ENCODE peak calls at places on chromosomes 7 and 10, in five cellular contexts. N, K, E, H and I are unnamed samples.

GRCh38 chr7:4238861-4239260 is 443.2 kb upstream of the FOXK1 start:
- DNase-seq in N (no peak), K (peak), E (no peak), H (no peak), I (no peak)

GRCh38 chr7:128137096-128137655 is 103.9 kb upstream of the LEP start:
- DNase-seq in N (peak), K (no peak), E (no peak), H (no peak), I (no peak)

GRCh38 chr10:114684085-114684821 is 26.2 kb upstream of the ABLIM1 start:
- DNase-seq in N (peak), K (peak), E (no peak), H (no peak), I (no peak)

GRCh38 chr7:158802535-158803199 is 26.6 kb downstream of the ESYT2 start:
- DNase-seq in N (no peak), K (no peak), E (no peak), H (no peak), I (no peak)

GRCh38 chr7:121608785-121609184 is 212.7 kb upstream of the FAM3C start:
- DNase-seq in N (no peak), K (no peak), E (no peak), H (no peak), I (peak)

GRCh38 chr7:36683111-36683510 is 41.2 kb downstream of the AOAH start:
- DNase-seq in N (no peak), K (no peak), E (no peak), H (no peak), I (no peak)

GRCh38 chr10:77925410-77925794 is 1.2 kb downstream of the DLG5 start:
- DNase-seq in N (no peak), K (no peak), E (no peak), H (no peak), I (no peak)

GRCh38 chr7:101818699-101819071 is 1.3 kb downstream of the CUX1 start:
- DNase-seq in N (no peak), K (no peak), E (no peak), H (no peak), I (no peak)

GRCh38 chr7:69109131-69109740 is 489.0 kb upstream of the AUTS2 start:
- DNase-seq in N (no peak), K (no peak), E (no peak), H (no peak), I (no peak)

GRCh38 chr7:93921607-93922446 is at the start of gene GNG11:
- DNase-seq in N (peak), K (peak), E (peak), H (peak), I (peak)

GRCh38 chr7:154898973-154899855 is 103.7 kb downstream of the PAXIP1 start:
- DNase-seq in N (no peak), K (no peak), E (no peak), H (no peak), I (no peak)

GRCh38 chr7:13852281-13852968 is 137.0 kb downstream of the ETV1 start:
- DNase-seq in N (peak), K (no peak), E (no peak), H (no peak), I (no peak)

GRCh38 chr7:65238785-65239184 is 134.9 kb upstream of the ZNF92 start:
- DNase-seq in N (no peak), K (no peak), E (no peak), H (no peak), I (no peak)

GRCh38 chr10:30647089-30647488 is 17.5 kb upstream of the LYZL2 start:
- DNase-seq in N (no peak), K (no peak), E (no peak), H (no peak), I (no peak)

GRCh38 chr7:46208635-46209525 is 287.8 kb upstream of the IGFBP3 start:
- DNase-seq in N (no peak), K (no peak), E (no peak), H (no peak), I (no peak)

GRCh38 chr7:28017372-28017771 is 163.2 kb downstream of the JAZF1 start:
- DNase-seq in N (peak), K (no peak), E (peak), H (no peak), I (no peak)

GRCh38 chr7:25821225-25821624 is 330.8 kb upstream of the NFE2L3 start:
- DNase-seq in N (no peak), K (no peak), E (no peak), H (no peak), I (no peak)

GRCh38 chr7:118794419-118794818 is 569.9 kb downstream of the ANKRD7 start:
- DNase-seq in N (no peak), K (no peak), E (peak), H (no peak), I (no peak)

GRCh38 chr10:72080042-72081035 is 8.0 kb downstream of the SPOCK2 start:
- DNase-seq in N (no peak), K (no peak), E (no peak), H (no peak), I (no peak)

GRCh38 chr10:22681301-22681700 is 33.1 kb downstream of the PIP4K2A start:
- DNase-seq in N (no peak), K (no peak), E (no peak), H (no peak), I (no peak)

GRCh38 chr7:38222481-38223096 is 44.5 kb downstream of the STARD3NL start:
- DNase-seq in N (peak), K (no peak), E (peak), H (peak), I (no peak)

GRCh38 chr7:41608447-41608846 is 94.4 kb downstream of the INHBA start:
- DNase-seq in N (no peak), K (no peak), E (no peak), H (no peak), I (no peak)

GRCh38 chr7:5423844-5424688 is 432 bp upstream of the TNRC18 start:
- DNase-seq in N (peak), K (peak), E (peak), H (peak), I (peak)

GRCh38 chr7:92244803-92245486 is 769 bp downstream of the KRIT1 start:
- DNase-seq in N (no peak), K (no peak), E (no peak), H (no peak), I (no peak)

GRCh38 chr10:49139866-49140195 is 6.0 kb upstream of the FAM170B start:
- DNase-seq in N (peak), K (no peak), E (peak), H (no peak), I (no peak)

GRCh38 chr7:388961-389701 is 99.2 kb downstream of the FOXL3 start:
- DNase-seq in N (no peak), K (peak), E (no peak), H (no peak), I (no peak)

GRCh38 chr7:37853468-37853867 is 5.1 kb downstream of the NME8 start:
- DNase-seq in N (peak), K (no peak), E (no peak), H (peak), I (peak)

GRCh38 chr7:104553074-104553473 is 224.7 kb downstream of the LHFPL3 start:
- DNase-seq in N (peak), K (no peak), E (no peak), H (no peak), I (no peak)

GRCh38 chr7:155213385-155213784 is 84.3 kb upstream of the INSIG1 start:
- DNase-seq in N (no peak), K (no peak), E (peak), H (no peak), I (no peak)

GRCh38 chr10:21675157-21675796 is 141.2 kb downstream of the MLLT10 start:
- DNase-seq in N (peak), K (no peak), E (peak), H (peak), I (peak)

GRCh38 chr7:38318803-38319416 is 45.5 kb upstream of the TARP start:
- DNase-seq in N (peak), K (no peak), E (peak), H (peak), I (peak)

GRCh38 chr7:143884978-143885559 is 16.9 kb downstream of the TCAF1 start:
- DNase-seq in N (no peak), K (no peak), E (peak), H (peak), I (peak)
- TF ChIP-seq CTCF in N (no peak), K (no peak), E (no peak), H (no peak), I (peak)

GRCh38 chr7:107044347-107045194 is at the start of gene PRKAR2B:
- DNase-seq in N (peak), K (peak), E (peak), H (peak), I (peak)
- TF ChIP-seq CTCF in N (no peak), K (no peak), E (no peak), H (no peak), I (no peak)

DNA sequence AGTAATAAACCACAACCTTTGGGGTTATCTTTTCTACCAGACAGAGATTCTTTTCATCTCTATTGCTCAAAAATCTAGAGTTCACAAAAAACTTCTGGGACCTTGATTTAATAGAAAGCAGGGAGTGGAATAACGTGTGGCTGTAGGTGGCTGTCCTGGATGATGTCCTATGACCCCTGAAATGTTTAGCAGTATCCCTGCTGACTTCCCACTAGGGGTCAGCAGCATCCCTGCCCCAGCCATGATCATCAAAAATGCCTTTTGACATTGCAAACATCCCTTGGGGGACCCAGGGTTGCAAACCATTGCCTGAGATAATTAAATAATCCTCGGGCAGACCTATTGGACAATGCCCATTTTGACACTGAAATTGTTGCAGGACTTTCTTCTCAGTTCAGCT is 177.1 kb downstream of the USP6NL start:
- DNase-seq in N (peak), K (no peak), E (no peak), H (peak), I (no peak)
- TF ChIP-seq CTCF in N (peak), K (no peak), E (peak), H (peak), I (peak)

GRCh38 chr7:1844336-1844955 is 174.4 kb downstream of the ELFN1 start:
- DNase-seq in N (no peak), K (no peak), E (no peak), H (no peak), I (peak)
- TF ChIP-seq CTCF in N (no peak), K (no peak), E (peak), H (no peak), I (no peak)